ENCODE peak calls at places on chromosomes 6 and 20, in eight cellular contexts. Y is GM12878; G is uterus; S is CD8-positive, alpha-beta memory T cell; H is cardiac muscle cell; O is iPS DF 19.7; E is RPMI8226; C is cardiac fibroblast. I is an unnamed sample.

GRCh38 chr20:5654557-5654956 is 95.6 kb upstream of the SHLD1 start:
- DNase-seq in S (no peak), H (peak), Y (no peak), E (no peak), O (no peak), G (no peak), C (peak), I (peak)

GRCh38 chr20:43988451-43988850 is 73.8 kb downstream of the TOX2 start:
- DNase-seq in Y (no peak), S (no peak), C (no peak), G (no peak), E (peak), O (no peak), H (no peak), I (no peak)

GRCh38 chr6:75167426-75167825 is 38.4 kb downstream of the COL12A1 start:
- DNase-seq in G (no peak), Y (no peak), S (no peak), O (no peak), H (peak), E (no peak), C (peak), I (peak)

GRCh38 chr20:50467618-50468373 is 42.4 kb upstream of the PTPN1 start:
- DNase-seq in E (peak), H (peak), O (peak), S (no peak), C (peak), G (peak), Y (no peak), I (peak)

GRCh38 chr6:122956376-122956775 is 39.7 kb upstream of the CLVS2 start:
- DNase-seq in S (no peak), H (no peak), G (no peak), O (no peak), C (no peak), Y (no peak), E (no peak), I (no peak)

GRCh38 chr20:49641683-49642649 is 71.7 kb downstream of the B4GALT5 start:
- DNase-seq in C (no peak), H (no peak), G (no peak), S (no peak), Y (no peak), E (no peak), O (no peak), I (no peak)

GRCh38 chr6:33613146-33613793 is 7.9 kb upstream of the ITPR3 start:
- DNase-seq in H (peak), C (peak), O (no peak), G (no peak), Y (no peak), S (no peak), E (no peak), I (no peak)

GRCh38 chr6:35727206-35727934 is 9.5 kb upstream of the ARMC12 start:
- DNase-seq in C (peak), S (no peak), H (peak), O (no peak), E (no peak), Y (no peak), G (peak), I (peak)

GRCh38 chr6:11482616-11483015 is 54.9 kb upstream of the TMEM170B start:
- DNase-seq in O (no peak), C (no peak), S (no peak), E (no peak), Y (no peak), G (no peak), H (no peak), I (no peak)

GRCh38 chr20:13200767-13201500 is 20.1 kb upstream of the ISM1 start:
- DNase-seq in G (no peak), E (no peak), O (no peak), Y (no peak), C (no peak), H (no peak), S (no peak), I (no peak)

GRCh38 chr6:111592726-111593515 is 12.8 kb downstream of the TRAF3IP2 start:
- DNase-seq in E (no peak), H (no peak), Y (no peak), C (no peak), G (no peak), O (no peak), S (no peak), I (peak)

GRCh38 chr6:31760790-31761189 is 1.7 kb upstream of the SAPCD1 start:
- DNase-seq in O (no peak), Y (no peak), E (no peak), H (no peak), S (no peak), C (no peak), G (no peak), I (no peak)

GRCh38 chr6:1378224-1379025 is 11.0 kb upstream of the FOXF2 start:
- DNase-seq in S (no peak), G (no peak), O (no peak), H (no peak), E (no peak), Y (no peak), C (no peak), I (no peak)

GRCh38 chr20:60070791-60071190 is 112.6 kb downstream of the CDH26 start:
- DNase-seq in C (no peak), S (no peak), O (no peak), G (no peak), E (no peak), H (no peak), Y (no peak), I (no peak)

GRCh38 chr20:4951299-4951698 is 50.0 kb downstream of the SLC23A2 start:
- DNase-seq in H (peak), S (no peak), E (no peak), O (no peak), C (peak), G (peak), Y (no peak), I (no peak)

GRCh38 chr20:8094415-8094818 is 37.6 kb upstream of the PLCB1 start:
- DNase-seq in Y (no peak), C (peak), O (no peak), E (peak), G (peak), S (no peak), H (peak), I (no peak)

GRCh38 chr20:52569201-52569600 is 377.6 kb upstream of the ZFP64 start:
- DNase-seq in Y (no peak), G (no peak), O (no peak), E (no peak), H (no peak), S (no peak), C (no peak), I (no peak)

GRCh38 chr6:93323630-93324029 is 95.7 kb downstream of the EPHA7 start:
- DNase-seq in C (no peak), Y (no peak), G (no peak), H (no peak), S (no peak), O (no peak), E (no peak), I (no peak)

GRCh38 chr20:49541733-49542513 is 26.0 kb downstream of the PTGIS start:
- DNase-seq in Y (peak), G (peak), H (peak), S (peak), E (peak), C (peak), O (peak), I (peak)

GRCh38 chr6:30741789-30742315 is 635 bp downstream of the FLOT1 start:
- DNase-seq in Y (no peak), E (no peak), H (no peak), G (no peak), C (no peak), S (no peak), O (no peak), I (no peak)